ENCODE peak calls at places on chromosomes 4 and X, in nine cellular contexts. One of them, this sample, is unnamed. For H3K27me3, the result is how much of the 10 kb centered on the place peaks cover.

GRCh38 chr4:81472249-81473085 is 760 bp upstream of the RASGEF1B start:
- DNase-seq in mammary epithelial cell: no peak
- DNase-seq in cardiac muscle cell: peak
- DNase-seq in GM23338: peak
- DNase-seq in endothelial cell of umbilical vein: no peak
- DNase-seq in K562: peak
- DNase-seq in right atrium auricular region: no peak
- DNase-seq in right lobe of liver: peak
- DNase-seq in CD8-positive, alpha-beta memory T cell: peak
- DNase-seq in this sample: no peak

GRCh38 chrX:56761167-56761566 is 32.1 kb downstream of the NBDY start:
- DNase-seq in mammary epithelial cell: no peak
- DNase-seq in cardiac muscle cell: no peak
- DNase-seq in GM23338: no peak
- DNase-seq in endothelial cell of umbilical vein: no peak
- DNase-seq in K562: no peak
- DNase-seq in right atrium auricular region: no peak
- DNase-seq in right lobe of liver: no peak
- DNase-seq in CD8-positive, alpha-beta memory T cell: no peak
- DNase-seq in this sample: no peak

GRCh38 chrX:106730385-106730784 is 3.9 kb downstream of the RNF128 start:
- DNase-seq in mammary epithelial cell: no peak
- DNase-seq in cardiac muscle cell: no peak
- DNase-seq in GM23338: no peak
- DNase-seq in endothelial cell of umbilical vein: no peak
- DNase-seq in K562: no peak
- DNase-seq in right atrium auricular region: no peak
- DNase-seq in right lobe of liver: no peak
- DNase-seq in CD8-positive, alpha-beta memory T cell: no peak
- DNase-seq in this sample: no peak

GRCh38 chr4:37822220-37822619 is 4.3 kb upstream of the PGM2 start:
- DNase-seq in mammary epithelial cell: no peak
- DNase-seq in cardiac muscle cell: no peak
- DNase-seq in GM23338: no peak
- DNase-seq in endothelial cell of umbilical vein: no peak
- DNase-seq in K562: no peak
- DNase-seq in right atrium auricular region: no peak
- DNase-seq in right lobe of liver: peak
- DNase-seq in CD8-positive, alpha-beta memory T cell: no peak
- DNase-seq in this sample: no peak

GRCh38 chr4:78155616-78156105 is 98.5 kb downstream of the FRAS1 start:
- DNase-seq in mammary epithelial cell: no peak
- DNase-seq in cardiac muscle cell: no peak
- DNase-seq in GM23338: no peak
- DNase-seq in endothelial cell of umbilical vein: no peak
- DNase-seq in K562: no peak
- DNase-seq in right atrium auricular region: no peak
- DNase-seq in right lobe of liver: no peak
- DNase-seq in CD8-positive, alpha-beta memory T cell: no peak
- DNase-seq in this sample: no peak

GRCh38 chr4:170198742-170199141 is 109.0 kb upstream of the AADAT start:
- DNase-seq in mammary epithelial cell: no peak
- DNase-seq in cardiac muscle cell: no peak
- DNase-seq in GM23338: peak
- DNase-seq in endothelial cell of umbilical vein: no peak
- DNase-seq in K562: no peak
- DNase-seq in right atrium auricular region: no peak
- DNase-seq in right lobe of liver: no peak
- DNase-seq in CD8-positive, alpha-beta memory T cell: no peak
- DNase-seq in this sample: no peak

GRCh38 chr4:110344165-110344564 is 131.8 kb upstream of the ENPEP start:
- DNase-seq in mammary epithelial cell: no peak
- DNase-seq in cardiac muscle cell: peak
- DNase-seq in GM23338: peak
- DNase-seq in endothelial cell of umbilical vein: no peak
- DNase-seq in K562: no peak
- DNase-seq in right atrium auricular region: no peak
- DNase-seq in right lobe of liver: no peak
- DNase-seq in CD8-positive, alpha-beta memory T cell: no peak
- DNase-seq in this sample: no peak

GRCh38 chrX:10048695-10049094 is 81.5 kb downstream of the CLDN34 start:
- DNase-seq in mammary epithelial cell: no peak
- DNase-seq in cardiac muscle cell: no peak
- DNase-seq in GM23338: no peak
- DNase-seq in endothelial cell of umbilical vein: no peak
- DNase-seq in K562: no peak
- DNase-seq in right atrium auricular region: no peak
- DNase-seq in right lobe of liver: no peak
- DNase-seq in CD8-positive, alpha-beta memory T cell: no peak
- DNase-seq in this sample: peak

GRCh38 chr4:174352405-174352804 is 68.7 kb downstream of the CEP44 start:
- DNase-seq in mammary epithelial cell: no peak
- DNase-seq in cardiac muscle cell: no peak
- DNase-seq in GM23338: no peak
- DNase-seq in endothelial cell of umbilical vein: no peak
- DNase-seq in K562: no peak
- DNase-seq in right atrium auricular region: no peak
- DNase-seq in right lobe of liver: no peak
- DNase-seq in CD8-positive, alpha-beta memory T cell: no peak
- DNase-seq in this sample: no peak

GRCh38 chr4:114694770-114695169 is 96.2 kb downstream of the UGT8 start:
- DNase-seq in mammary epithelial cell: peak
- DNase-seq in cardiac muscle cell: peak
- DNase-seq in GM23338: peak
- DNase-seq in endothelial cell of umbilical vein: peak
- DNase-seq in K562: peak
- DNase-seq in right atrium auricular region: no peak
- DNase-seq in right lobe of liver: no peak
- DNase-seq in CD8-positive, alpha-beta memory T cell: no peak
- DNase-seq in this sample: no peak

GRCh38 chr4:3296651-3297050 is 3.8 kb downstream of the RGS12 start:
- DNase-seq in mammary epithelial cell: no peak
- DNase-seq in cardiac muscle cell: no peak
- DNase-seq in GM23338: no peak
- DNase-seq in endothelial cell of umbilical vein: no peak
- DNase-seq in K562: no peak
- DNase-seq in right atrium auricular region: no peak
- DNase-seq in right lobe of liver: peak
- DNase-seq in CD8-positive, alpha-beta memory T cell: no peak
- DNase-seq in this sample: peak

GRCh38 chrX:20712811-20713210 is 446.1 kb upstream of the RPS6KA3 start:
- DNase-seq in mammary epithelial cell: peak
- DNase-seq in cardiac muscle cell: no peak
- DNase-seq in GM23338: no peak
- DNase-seq in endothelial cell of umbilical vein: no peak
- DNase-seq in K562: no peak
- DNase-seq in right atrium auricular region: no peak
- DNase-seq in right lobe of liver: no peak
- DNase-seq in CD8-positive, alpha-beta memory T cell: no peak
- DNase-seq in this sample: no peak

GRCh38 chr4:101037938-101038413 is 309.4 kb downstream of the PPP3CA start:
- DNase-seq in mammary epithelial cell: no peak
- DNase-seq in cardiac muscle cell: no peak
- DNase-seq in GM23338: no peak
- DNase-seq in endothelial cell of umbilical vein: peak
- DNase-seq in K562: no peak
- DNase-seq in right atrium auricular region: no peak
- DNase-seq in right lobe of liver: no peak
- DNase-seq in CD8-positive, alpha-beta memory T cell: no peak
- DNase-seq in this sample: no peak

GRCh38 chr4:141636771-141637460 is 533 bp downstream of the IL15 start:
- DNase-seq in mammary epithelial cell: peak
- DNase-seq in cardiac muscle cell: peak
- DNase-seq in GM23338: peak
- DNase-seq in endothelial cell of umbilical vein: peak
- DNase-seq in K562: no peak
- DNase-seq in right atrium auricular region: no peak
- DNase-seq in right lobe of liver: peak
- DNase-seq in CD8-positive, alpha-beta memory T cell: peak
- DNase-seq in this sample: peak

GRCh38 chrX:155053656-155054055 is 17.3 kb downstream of the CMC4 start:
- DNase-seq in mammary epithelial cell: no peak
- DNase-seq in cardiac muscle cell: no peak
- DNase-seq in GM23338: no peak
- DNase-seq in endothelial cell of umbilical vein: no peak
- DNase-seq in K562: no peak
- DNase-seq in right atrium auricular region: no peak
- DNase-seq in right lobe of liver: no peak
- DNase-seq in CD8-positive, alpha-beta memory T cell: no peak
- DNase-seq in this sample: no peak

GRCh38 chr4:23290656-23291055 is 597.9 kb downstream of the GBA3 start:
- DNase-seq in mammary epithelial cell: peak
- DNase-seq in cardiac muscle cell: no peak
- DNase-seq in GM23338: no peak
- DNase-seq in endothelial cell of umbilical vein: no peak
- DNase-seq in K562: no peak
- DNase-seq in right atrium auricular region: no peak
- DNase-seq in right lobe of liver: no peak
- DNase-seq in CD8-positive, alpha-beta memory T cell: no peak
- DNase-seq in this sample: no peak

GRCh38 chr4:184280591-184281071 is 63.0 kb upstream of the ENPP6 start:
- DNase-seq in mammary epithelial cell: no peak
- DNase-seq in cardiac muscle cell: no peak
- DNase-seq in GM23338: no peak
- DNase-seq in endothelial cell of umbilical vein: no peak
- DNase-seq in K562: no peak
- DNase-seq in right atrium auricular region: peak
- DNase-seq in right lobe of liver: no peak
- DNase-seq in CD8-positive, alpha-beta memory T cell: no peak
- DNase-seq in this sample: no peak

GRCh38 chr4:184282251-184282713 is 64.6 kb upstream of the ENPP6 start:
- DNase-seq in mammary epithelial cell: peak
- DNase-seq in cardiac muscle cell: no peak
- DNase-seq in GM23338: peak
- DNase-seq in endothelial cell of umbilical vein: no peak
- DNase-seq in K562: no peak
- DNase-seq in right atrium auricular region: peak
- DNase-seq in right lobe of liver: peak
- DNase-seq in CD8-positive, alpha-beta memory T cell: peak
- DNase-seq in this sample: no peak

GRCh38 chr4:184282895-184283654 is 65.4 kb upstream of the ENPP6 start:
- DNase-seq in mammary epithelial cell: no peak
- DNase-seq in cardiac muscle cell: no peak
- DNase-seq in GM23338: no peak
- DNase-seq in endothelial cell of umbilical vein: no peak
- DNase-seq in K562: no peak
- DNase-seq in right atrium auricular region: peak
- DNase-seq in right lobe of liver: no peak
- DNase-seq in CD8-positive, alpha-beta memory T cell: no peak
- DNase-seq in this sample: no peak

GRCh38 chr4:184280104-184280503 is 62.4 kb upstream of the ENPP6 start:
- DNase-seq in mammary epithelial cell: no peak
- DNase-seq in cardiac muscle cell: no peak
- DNase-seq in GM23338: no peak
- DNase-seq in endothelial cell of umbilical vein: no peak
- DNase-seq in K562: no peak
- DNase-seq in right atrium auricular region: no peak
- DNase-seq in right lobe of liver: no peak
- DNase-seq in CD8-positive, alpha-beta memory T cell: no peak
- DNase-seq in this sample: no peak

DNA sequence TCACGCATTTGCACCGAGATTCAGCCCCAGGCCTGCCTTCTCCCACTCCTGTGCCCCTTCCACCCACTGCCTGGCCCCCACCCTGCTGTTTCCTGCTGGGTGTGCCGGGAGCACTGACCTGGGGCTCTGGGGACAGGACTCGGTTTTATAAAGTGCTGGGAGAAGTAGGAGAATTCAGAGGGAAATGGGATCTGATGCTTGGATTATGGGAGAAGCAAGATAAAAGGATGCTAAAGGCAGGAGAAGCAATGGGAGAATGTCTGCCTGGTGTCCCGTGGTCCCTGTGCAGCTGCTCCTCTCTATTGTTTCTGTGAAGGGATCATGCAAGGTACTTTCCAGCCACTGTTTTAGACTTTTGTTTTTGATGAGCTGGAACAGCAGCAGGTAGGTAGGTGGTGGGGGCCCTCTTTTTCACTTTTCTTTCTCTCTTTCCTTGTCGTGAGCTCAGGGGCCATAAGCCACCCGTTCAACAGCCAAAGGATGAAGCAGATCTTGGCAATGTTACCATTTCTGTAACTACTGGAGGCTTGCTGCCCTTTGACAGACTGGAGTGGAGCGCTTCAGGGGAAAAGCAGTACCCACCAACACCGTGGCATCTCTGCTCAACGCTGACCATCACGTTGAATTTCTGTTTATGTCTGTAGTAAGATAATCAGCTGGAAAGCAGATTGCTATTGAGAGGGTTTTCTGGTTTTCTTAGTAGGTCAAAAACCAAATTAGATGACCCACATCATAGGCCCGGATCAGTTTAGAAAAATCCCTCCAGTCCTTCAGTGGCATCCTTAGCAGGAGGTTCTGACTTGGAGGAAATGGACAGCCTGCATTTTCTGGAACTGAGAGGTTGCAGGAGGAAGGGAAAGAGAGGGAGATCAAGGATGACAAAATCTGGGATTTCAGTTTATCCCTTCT is 63.8 kb upstream of the ENPP6 start:
- DNase-seq in mammary epithelial cell: no peak
- DNase-seq in cardiac muscle cell: no peak
- DNase-seq in GM23338: no peak
- DNase-seq in endothelial cell of umbilical vein: no peak
- DNase-seq in K562: no peak
- DNase-seq in right atrium auricular region: peak
- DNase-seq in right lobe of liver: no peak
- DNase-seq in CD8-positive, alpha-beta memory T cell: no peak
- DNase-seq in this sample: no peak
- H3K27ac ChIP-seq in mammary epithelial cell: no peak
- H3K27ac ChIP-seq in cardiac muscle cell: no peak
- H3K27ac ChIP-seq in GM23338: no peak
- H3K27ac ChIP-seq in endothelial cell of umbilical vein: no peak
- H3K27ac ChIP-seq in K562: no peak
- H3K27ac ChIP-seq in right atrium auricular region: no peak
- H3K27ac ChIP-seq in right lobe of liver: peak
- H3K27ac ChIP-seq in CD8-positive, alpha-beta memory T cell: no peak
- H3K27ac ChIP-seq in this sample: no peak

GRCh38 chr4:184364100-184364921 is 110.0 kb downstream of the IRF2 start:
- DNase-seq in mammary epithelial cell: no peak
- DNase-seq in cardiac muscle cell: no peak
- DNase-seq in GM23338: no peak
- DNase-seq in endothelial cell of umbilical vein: no peak
- DNase-seq in K562: no peak
- DNase-seq in right atrium auricular region: no peak
- DNase-seq in right lobe of liver: no peak
- DNase-seq in CD8-positive, alpha-beta memory T cell: no peak
- DNase-seq in this sample: no peak
- H3K27me3 ChIP-seq in mammary epithelial cell: under half
- H3K27me3 ChIP-seq in cardiac muscle cell: under half
- H3K27me3 ChIP-seq in GM23338: under half
- H3K27me3 ChIP-seq in endothelial cell of umbilical vein: under half
- H3K27me3 ChIP-seq in K562: under half
- H3K27me3 ChIP-seq in right atrium auricular region: under half
- H3K27me3 ChIP-seq in right lobe of liver: under half
- H3K27me3 ChIP-seq in CD8-positive, alpha-beta memory T cell: under half
- H3K27me3 ChIP-seq in this sample: under half

GRCh38 chrX:153351981-153352380 is 18.0 kb downstream of the ZNF275 start:
- DNase-seq in mammary epithelial cell: no peak
- DNase-seq in cardiac muscle cell: no peak
- DNase-seq in GM23338: no peak
- DNase-seq in endothelial cell of umbilical vein: no peak
- DNase-seq in K562: no peak
- DNase-seq in right atrium auricular region: no peak
- DNase-seq in right lobe of liver: no peak
- DNase-seq in CD8-positive, alpha-beta memory T cell: no peak
- DNase-seq in this sample: no peak
- H3K27ac ChIP-seq in mammary epithelial cell: no peak
- H3K27ac ChIP-seq in cardiac muscle cell: no peak
- H3K27ac ChIP-seq in GM23338: no peak
- H3K27ac ChIP-seq in endothelial cell of umbilical vein: no peak
- H3K27ac ChIP-seq in K562: no peak
- H3K27ac ChIP-seq in right atrium auricular region: no peak
- H3K27ac ChIP-seq in right lobe of liver: no peak
- H3K27ac ChIP-seq in CD8-positive, alpha-beta memory T cell: no peak
- H3K27ac ChIP-seq in this sample: no peak

GRCh38 chrX:110374544-110374943 is 15.9 kb downstream of the RTL9 start:
- DNase-seq in mammary epithelial cell: no peak
- DNase-seq in cardiac muscle cell: no peak
- DNase-seq in GM23338: no peak
- DNase-seq in endothelial cell of umbilical vein: no peak
- DNase-seq in K562: peak
- DNase-seq in right atrium auricular region: no peak
- DNase-seq in right lobe of liver: no peak
- DNase-seq in CD8-positive, alpha-beta memory T cell: no peak
- DNase-seq in this sample: no peak
- H3K27me3 ChIP-seq in mammary epithelial cell: under half
- H3K27me3 ChIP-seq in cardiac muscle cell: under half
- H3K27me3 ChIP-seq in GM23338: under half
- H3K27me3 ChIP-seq in endothelial cell of umbilical vein: under half
- H3K27me3 ChIP-seq in K562: under half
- H3K27me3 ChIP-seq in right atrium auricular region: under half
- H3K27me3 ChIP-seq in right lobe of liver: under half
- H3K27me3 ChIP-seq in CD8-positive, alpha-beta memory T cell: under half
- H3K27me3 ChIP-seq in this sample: under half

This sample was measured in aorta.